ENCODE peak calls at places on chromosomes 3 and 15, in eight cellular contexts. R, A, U, M, Q, T, L and I are unnamed samples.

GRCh38 chr3:46883252-46884185 is 6.0 kb downstream of the PTH1R start:
- DNase-seq in Q (no peak), L (no peak), U (no peak), A (no peak), R (no peak), M (no peak), T (peak), I (no peak)

GRCh38 chr3:188772886-188773285 is 398.9 kb upstream of the TPRG1 start:
- DNase-seq in L (no peak), U (no peak), Q (no peak), T (no peak), M (no peak), A (peak), R (no peak), I (no peak)

GRCh38 chr3:126516936-126517290 is 660 bp downstream of the UROC1 start:
- DNase-seq in Q (no peak), R (no peak), T (no peak), L (no peak), U (no peak), M (no peak), A (no peak), I (no peak)

GRCh38 chr3:127915115-127915936 is at the start of gene KBTBD12:
- DNase-seq in Q (no peak), M (peak), A (peak), R (no peak), L (no peak), U (peak), T (no peak), I (no peak)

GRCh38 chr3:51099794-51100542 is 285.1 kb upstream of the MANF start:
- DNase-seq in T (peak), U (no peak), M (peak), A (peak), Q (no peak), R (no peak), L (peak), I (no peak)

GRCh38 chr3:58335432-58335947 is 2.8 kb downstream of the PXK start:
- DNase-seq in Q (no peak), A (no peak), T (no peak), U (no peak), L (no peak), M (no peak), R (no peak), I (no peak)

GRCh38 chr15:40511093-40511471 is 40.3 kb downstream of the CHST14 start:
- DNase-seq in U (no peak), M (no peak), L (no peak), T (peak), A (no peak), R (no peak), Q (peak), I (no peak)

GRCh38 chr3:32510075-32510724 is 7.5 kb upstream of the CMTM6 start:
- DNase-seq in U (no peak), A (peak), L (peak), T (peak), R (peak), Q (no peak), M (peak), I (no peak)

GRCh38 chr15:88506628-88507027 is 39.1 kb downstream of the MRPS11 start:
- DNase-seq in T (no peak), Q (no peak), A (no peak), U (no peak), M (no peak), L (no peak), R (no peak), I (no peak)

GRCh38 chr3:51786247-51786646 is 7.2 kb upstream of the IQCF6 start:
- DNase-seq in T (no peak), R (no peak), A (no peak), Q (no peak), M (no peak), L (no peak), U (no peak), I (no peak)

GRCh38 chr3:104070906-104071305 is 1295.8 kb upstream of the ALCAM start:
- DNase-seq in L (no peak), A (no peak), T (no peak), M (no peak), R (no peak), Q (no peak), U (no peak), I (no peak)

GRCh38 chr3:86239956-86240355 is 751.0 kb downstream of the VGLL3 start:
- DNase-seq in U (no peak), T (no peak), A (no peak), R (no peak), M (no peak), Q (no peak), L (no peak), I (no peak)

GRCh38 chr15:63497642-63498100 is 6.7 kb upstream of the USP3 start:
- DNase-seq in M (no peak), Q (peak), L (no peak), U (no peak), A (no peak), R (peak), T (no peak), I (no peak)

GRCh38 chr3:16182183-16182582 is 7.7 kb downstream of the GALNT15 start:
- DNase-seq in T (no peak), U (no peak), R (no peak), M (no peak), A (no peak), L (no peak), Q (no peak), I (no peak)

GRCh38 chr3:126889276-126890201 is 93.4 kb upstream of the PLXNA1 start:
- DNase-seq in R (no peak), Q (no peak), T (no peak), M (no peak), L (no peak), A (no peak), U (no peak), I (no peak)

GRCh38 chr3:133448478-133449122 is 48.7 kb downstream of the BFSP2 start:
- DNase-seq in T (no peak), Q (peak), A (no peak), R (peak), L (no peak), U (no peak), M (no peak), I (no peak)

GRCh38 chr15:25812073-25812472 is 51.1 kb downstream of the ATP10A start:
- DNase-seq in U (no peak), L (no peak), Q (no peak), R (peak), A (no peak), T (no peak), M (no peak), I (no peak)

GRCh38 chr3:64223809-64224570 is 1.3 kb downstream of the PRICKLE2 start:
- DNase-seq in R (no peak), U (no peak), M (no peak), Q (no peak), A (peak), L (no peak), T (no peak), I (no peak)

GRCh38 chr3:76570436-76571057 is 469.4 kb upstream of the ROBO2 start:
- DNase-seq in U (no peak), L (peak), Q (no peak), T (peak), A (no peak), M (no peak), R (no peak), I (no peak)

GRCh38 chr3:186359078-186359477 is 3.0 kb downstream of the DGKG start:
- DNase-seq in T (no peak), U (no peak), Q (no peak), M (no peak), R (no peak), L (no peak), A (no peak), I (no peak)

GRCh38 chr15:31471731-31472430 is 145.2 kb downstream of the KLF13 start:
- DNase-seq in T (no peak), U (no peak), L (no peak), A (peak), M (peak), R (no peak), Q (no peak), I (peak)

GRCh38 chr15:71294636-71295241 is 179.5 kb downstream of the THSD4 start:
- DNase-seq in T (no peak), Q (no peak), L (no peak), A (no peak), R (no peak), U (no peak), M (no peak), I (no peak)

GRCh38 chr15:48861813-48862431 is 16.0 kb upstream of the EID1 start:
- DNase-seq in L (peak), R (peak), Q (no peak), U (no peak), T (peak), A (no peak), M (no peak), I (no peak)

GRCh38 chr3:119301001-119301400 is 6.8 kb downstream of the ARHGAP31 start:
- DNase-seq in A (no peak), Q (no peak), M (no peak), R (no peak), L (no peak), T (no peak), U (no peak), I (no peak)

GRCh38 chr3:122635789-122636188 is 44.9 kb upstream of the PARP14 start:
- DNase-seq in T (no peak), Q (no peak), L (no peak), M (no peak), A (no peak), U (no peak), R (no peak), I (no peak)

GRCh38 chr3:174439621-174440349 is 419.3 kb upstream of the NAALADL2 start:
- DNase-seq in L (no peak), T (peak), A (peak), U (no peak), R (no peak), Q (no peak), M (no peak), I (peak)

GRCh38 chr15:85897207-85897817 is 102.6 kb upstream of the KLHL25 start:
- DNase-seq in A (no peak), T (peak), Q (no peak), U (no peak), R (no peak), L (no peak), M (no peak), I (no peak)

GRCh38 chr3:101862453-101863165 is 13.3 kb downstream of the NFKBIZ start:
- DNase-seq in L (no peak), M (no peak), A (no peak), U (no peak), T (no peak), Q (no peak), R (no peak), I (no peak)

GRCh38 chr15:68080783-68081182 is 26.7 kb downstream of the PIAS1 start:
- DNase-seq in A (no peak), M (no peak), Q (no peak), T (no peak), R (no peak), L (no peak), U (no peak), I (no peak)

GRCh38 chr3:184320099-184320445 is 5.7 kb downstream of the EIF4G1 start:
- DNase-seq in A (peak), R (no peak), U (peak), M (no peak), Q (peak), L (no peak), T (no peak), I (peak)

GRCh38 chr3:138608322-138609214 is at the start of gene FAIM:
- DNase-seq in U (peak), L (peak), A (peak), T (peak), Q (peak), M (peak), R (peak), I (peak)

GRCh38 chr3:138615462-138615861 is 6.9 kb downstream of the FAIM start:
- DNase-seq in M (no peak), Q (no peak), R (no peak), L (no peak), T (no peak), U (no peak), A (no peak), I (no peak)

GRCh38 chr3:138609898-138610266 is 1.3 kb downstream of the FAIM start:
- DNase-seq in M (no peak), U (no peak), R (no peak), T (no peak), A (no peak), L (no peak), Q (no peak), I (no peak)
- H3K27ac ChIP-seq in M (no peak), U (peak), R (peak), T (no peak), A (peak), L (no peak), Q (no peak), I (no peak)

GRCh38 chr3:112579232-112579631 is 17.4 kb downstream of the SLC35A5 start:
- DNase-seq in L (no peak), Q (no peak), M (no peak), U (no peak), A (no peak), R (no peak), T (no peak), I (no peak)
- H3K27ac ChIP-seq in L (no peak), Q (peak), M (no peak), U (no peak), A (no peak), R (no peak), T (no peak), I (no peak)

GRCh38 chr3:197278933-197279332 is 19.5 kb downstream of the DLG1 start:
- DNase-seq in U (no peak), T (no peak), M (no peak), R (no peak), L (no peak), Q (no peak), A (no peak), I (no peak)
- H3K27ac ChIP-seq in U (peak), T (no peak), M (no peak), R (no peak), L (no peak), Q (no peak), A (no peak), I (no peak)

GRCh38 chr3:116443096-116443793 is 2.0 kb downstream of the LSAMP start:
- DNase-seq in L (no peak), T (no peak), A (no peak), Q (no peak), R (no peak), M (no peak), U (no peak), I (no peak)

GRCh38 chr3:116444099-116444700 is 1.1 kb downstream of the LSAMP start:
- DNase-seq in T (no peak), Q (no peak), M (no peak), U (no peak), R (no peak), A (no peak), L (no peak), I (no peak)

GRCh38 chr3:116440196-116440595 is 5.1 kb downstream of the LSAMP start:
- DNase-seq in T (no peak), U (no peak), M (no peak), L (no peak), R (no peak), Q (no peak), A (no peak), I (no peak)

GRCh38 chr3:116441652-116442051 is 3.6 kb downstream of the LSAMP start:
- DNase-seq in R (no peak), M (no peak), Q (no peak), A (no peak), T (no peak), U (no peak), L (no peak), I (no peak)

GRCh38 chr3:116442331-116443021 is 2.8 kb downstream of the LSAMP start:
- DNase-seq in M (no peak), A (no peak), U (no peak), T (no peak), R (no peak), L (no peak), Q (no peak), I (no peak)
- H3K27ac ChIP-seq in M (no peak), A (no peak), U (no peak), T (no peak), R (no peak), L (no peak), Q (no peak), I (no peak)

DNA sequence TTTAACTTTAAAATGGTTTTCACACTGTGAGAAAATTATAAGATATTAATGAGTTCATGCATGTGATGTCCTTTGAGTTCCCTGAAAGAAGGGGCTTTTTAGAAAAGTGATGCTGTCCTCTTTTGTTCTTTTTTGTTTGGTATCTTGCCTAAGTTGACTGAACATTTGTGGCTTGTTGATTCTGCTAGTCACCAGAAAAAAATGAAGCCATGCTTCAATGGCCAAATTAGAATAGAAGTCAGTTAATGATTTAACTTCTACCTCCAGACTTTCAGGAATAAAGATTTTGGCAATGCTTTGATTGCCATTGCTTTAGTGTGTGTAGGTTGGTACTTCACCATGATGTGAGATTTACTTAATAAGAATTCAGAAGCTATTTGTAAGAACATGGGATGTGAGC is 260.6 kb upstream of the NECTIN3 start:
- DNase-seq in L (no peak), U (no peak), R (no peak), T (no peak), Q (no peak), A (no peak), M (no peak), I (no peak)
- H3K27ac ChIP-seq in L (no peak), U (no peak), R (no peak), T (no peak), Q (no peak), A (no peak), M (no peak), I (no peak)

DNA sequence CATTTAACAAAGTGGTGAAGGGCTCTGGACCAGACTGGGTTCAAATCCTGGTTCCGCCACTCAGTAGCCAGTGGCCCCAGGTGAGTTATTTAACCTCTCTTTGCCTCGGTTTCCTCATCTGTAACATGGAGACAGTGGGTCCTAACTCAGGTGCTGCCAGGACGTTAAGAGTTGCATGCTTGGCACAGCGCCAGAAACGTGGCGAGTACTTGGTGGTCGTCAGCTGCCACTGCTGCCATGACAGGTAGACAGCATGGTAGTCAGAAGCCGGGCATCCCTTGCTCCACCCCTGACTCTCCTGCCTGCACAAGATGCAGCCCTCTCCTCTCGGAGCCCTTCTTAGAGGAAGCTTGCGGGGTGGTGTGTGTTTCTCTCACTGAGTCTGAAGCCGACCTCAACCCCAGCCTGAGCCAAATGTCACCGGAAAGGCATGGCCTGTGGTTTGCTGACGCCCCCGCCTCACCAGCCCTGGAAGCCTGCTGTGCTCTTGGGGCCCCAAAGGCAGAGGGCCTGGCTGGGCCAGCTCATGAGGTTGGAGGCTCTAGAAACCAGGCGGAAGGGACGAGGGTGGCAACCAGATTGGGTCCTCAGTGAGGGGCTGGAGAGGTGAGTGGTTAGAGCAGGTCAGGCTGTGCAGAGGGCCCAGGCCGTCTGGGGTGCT is 160.8 kb upstream of the TLE3 start:
- DNase-seq in T (no peak), Q (peak), R (peak), M (no peak), L (no peak), A (no peak), U (peak), I (no peak)
- H3K27ac ChIP-seq in T (no peak), Q (peak), R (peak), M (no peak), L (no peak), A (no peak), U (no peak), I (no peak)

DNA sequence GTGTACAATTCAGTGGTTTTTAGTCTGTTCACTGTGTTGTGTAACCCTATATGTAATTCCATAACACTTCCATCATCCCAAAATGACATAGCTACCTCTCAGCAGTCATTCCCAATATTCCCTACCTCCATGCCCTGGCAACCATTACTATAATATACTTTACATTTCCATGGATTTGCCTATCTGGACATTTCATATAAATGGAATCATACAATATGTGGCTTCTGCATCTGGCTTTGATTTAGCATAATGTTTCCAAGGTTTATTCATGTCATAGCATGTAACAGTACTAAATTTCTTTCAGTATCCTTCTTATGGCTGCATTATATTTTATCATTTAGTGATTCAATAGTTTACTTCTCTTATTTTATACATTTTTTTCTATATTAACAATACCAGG is 25.4 kb downstream of the FAM98B start:
- DNase-seq in A (no peak), M (no peak), Q (no peak), U (no peak), T (no peak), R (no peak), L (no peak), I (no peak)
- H3K27ac ChIP-seq in A (no peak), M (no peak), Q (no peak), U (no peak), T (no peak), R (no peak), L (no peak), I (no peak)

GRCh38 chr15:76337047-76337738 is 620 bp downstream of the ISL2 start:
- DNase-seq in M (no peak), L (peak), U (no peak), R (no peak), Q (no peak), T (peak), A (no peak), I (no peak)
- H3K27ac ChIP-seq in M (no peak), L (peak), U (no peak), R (no peak), Q (no peak), T (no peak), A (no peak), I (no peak)